ENCODE peak calls at places on chromosomes 16 and 17, in eight cellular contexts. B, Y, G, D, S, H, J and Z are unnamed samples.

GRCh38 chr17:2847601-2848255 is 51.5 kb downstream of the RAP1GAP2 start:
- DNase-seq in G (no peak), J (no peak), H (no peak), B (no peak), S (no peak), D (no peak), Y (no peak), Z (no peak)

GRCh38 chr16:84983308-84983707 is 28.0 kb downstream of the ZDHHC7 start:
- DNase-seq in G (no peak), Y (no peak), S (no peak), H (no peak), B (no peak), J (no peak), D (no peak), Z (no peak)

GRCh38 chr17:1644493-1645206 is 882 bp downstream of the SCARF1 start:
- DNase-seq in B (no peak), D (no peak), Y (no peak), J (peak), S (no peak), G (peak), H (peak), Z (peak)

GRCh38 chr16:48605518-48606110 is 4.4 kb downstream of the N4BP1 start:
- DNase-seq in G (no peak), D (no peak), B (no peak), H (peak), S (no peak), J (peak), Y (no peak), Z (no peak)

GRCh38 chr17:76840884-76841775 is 27.1 kb upstream of the MGAT5B start:
- DNase-seq in Y (no peak), J (no peak), D (no peak), S (no peak), G (no peak), B (no peak), H (no peak), Z (no peak)

GRCh38 chr17:68057531-68057952 is 22.0 kb downstream of the KPNA2 start:
- DNase-seq in S (no peak), Y (no peak), H (peak), G (peak), J (peak), B (no peak), D (peak), Z (peak)

GRCh38 chr16:77212736-77213541 is 13.7 kb downstream of the SYCE1L start:
- DNase-seq in Y (peak), G (peak), H (peak), D (peak), B (peak), J (peak), S (no peak), Z (peak)

GRCh38 chr17:42937712-42938596 is 26.3 kb downstream of the AARSD1 start:
- DNase-seq in S (peak), D (peak), G (peak), H (peak), Y (no peak), B (peak), J (peak), Z (peak)

GRCh38 chr17:60535382-60536279 is 9.6 kb upstream of the APPBP2 start:
- DNase-seq in D (no peak), Y (no peak), H (no peak), J (peak), B (no peak), S (no peak), G (peak), Z (peak)

GRCh38 chr16:85369741-85370528 is 243.2 kb upstream of the GSE1 start:
- DNase-seq in J (peak), Y (no peak), D (peak), H (peak), G (peak), B (no peak), S (no peak), Z (peak)

GRCh38 chr16:68451656-68452055 is 3.3 kb upstream of the SMPD3 start:
- DNase-seq in B (no peak), H (no peak), J (no peak), G (no peak), D (no peak), Y (no peak), S (no peak), Z (no peak)